ENCODE peak calls at places on chromosomes 3 and 15, in seven cellular contexts. O, U, G, R, B, Q and P are unnamed samples.

GRCh38 chr3:126528800-126529541 is 5.0 kb downstream of the CHST13 start:
- DNase-seq in O (no peak), U (peak; percentile 10), G (no peak), R (no peak), B (no peak), Q (no peak), P (no peak)

GRCh38 chr3:142319094-142319493 is 93.7 kb upstream of the GK5 start:
- DNase-seq in O (peak; percentile 46), U (no peak), G (no peak), R (peak; percentile 44), B (no peak), Q (peak; percentile 70), P (no peak)

GRCh38 chr15:66739287-66739686 is 37.3 kb downstream of the SMAD6 start:
- DNase-seq in O (no peak), U (no peak), G (no peak), R (no peak), B (no peak), Q (no peak), P (no peak)

GRCh38 chr3:105629725-105630124 is 239.1 kb downstream of the CBLB start:
- DNase-seq in O (no peak), U (no peak), G (no peak), R (no peak), B (no peak), Q (no peak), P (no peak)

GRCh38 chr3:61808526-61808925 is 247.2 kb downstream of the PTPRG start:
- DNase-seq in O (no peak), U (no peak), G (no peak), R (peak; percentile 62), B (no peak), Q (no peak), P (no peak)

GRCh38 chr3:169133178-169134161 is 530.0 kb downstream of the MECOM start:
- DNase-seq in O (no peak), U (no peak), G (no peak), R (peak; percentile 64), B (no peak), Q (no peak), P (no peak)

GRCh38 chr3:180284331-180285110 is 247.8 kb upstream of the PEX5L start:
- DNase-seq in O (no peak), U (no peak), G (no peak), R (no peak), B (no peak), Q (peak; percentile 78), P (no peak)

GRCh38 chr3:24242012-24242698 is 252.5 kb downstream of the THRB start:
- DNase-seq in O (no peak), U (no peak), G (no peak), R (peak; percentile 59), B (peak; percentile 11), Q (peak; percentile 50), P (no peak)

GRCh38 chr3:195802795-195803194 is 8.9 kb downstream of the MUC4 start:
- DNase-seq in O (no peak), U (no peak), G (no peak), R (no peak), B (no peak), Q (no peak), P (no peak)

GRCh38 chr15:50681467-50681866 is 5.1 kb downstream of the TRPM7 start:
- DNase-seq in O (no peak), U (no peak), G (no peak), R (no peak), B (no peak), Q (no peak), P (no peak)

GRCh38 chr15:61132211-61132610 is 96.9 kb downstream of the RORA start:
- DNase-seq in O (no peak), U (no peak), G (no peak), R (no peak), B (no peak), Q (no peak), P (no peak)

GRCh38 chr15:68374346-68374745 is 57.6 kb downstream of the ITGA11 start:
- DNase-seq in O (no peak), U (no peak), G (no peak), R (no peak), B (no peak), Q (no peak), P (no peak)

GRCh38 chr15:82174471-82174870 is 88.1 kb downstream of the EFL1 start:
- DNase-seq in O (no peak), U (no peak), G (no peak), R (no peak), B (no peak), Q (no peak), P (no peak)

GRCh38 chr3:45347329-45348000 is 40.9 kb upstream of the LARS2 start:
- DNase-seq in O (no peak), U (no peak), G (no peak), R (no peak), B (no peak), Q (peak; percentile 16), P (no peak)

GRCh38 chr15:66573348-66573718 is 7.5 kb upstream of the LCTL start:
- DNase-seq in O (no peak), U (no peak), G (no peak), R (no peak), B (no peak), Q (no peak), P (no peak)

GRCh38 chr3:15268033-15268631 is 62.1 kb downstream of the CAPN7 start:
- DNase-seq in O (peak; percentile 35), U (peak; percentile 89), G (peak; percentile 74), R (peak; percentile 88), B (peak; percentile 78), Q (peak; percentile 74), P (peak; percentile 47)

GRCh38 chr3:105458518-105459215 is 92.0 kb downstream of the ALCAM start:
- DNase-seq in O (no peak), U (no peak), G (no peak), R (no peak), B (no peak), Q (peak; percentile 46), P (no peak)

GRCh38 chr3:23685484-23686258 is 120.1 kb upstream of the UBE2E1 start:
- DNase-seq in O (peak; percentile 99), U (no peak), G (no peak), R (peak; percentile 99), B (no peak), Q (peak; percentile 99), P (no peak)

GRCh38 chr3:127654374-127654773 is 18.4 kb upstream of the ABTB1 start:
- DNase-seq in O (no peak), U (no peak), G (no peak), R (no peak), B (no peak), Q (no peak), P (no peak)

GRCh38 chr3:178964551-178964950 is 107.1 kb downstream of the ZMAT3 start:
- DNase-seq in O (no peak), U (no peak), G (no peak), R (no peak), B (no peak), Q (no peak), P (no peak)